ENCODE peak calls at places on chromosome X, in nine cellular contexts. K, H, A, U, S, J, F, W and T are unnamed samples.

GRCh38 chrX:44216171-44216570 is 127.3 kb downstream of the EFHC2 start:
- DNase-seq in A (no peak), S (no peak), H (no peak), F (no peak), K (no peak), U (no peak), W (no peak), J (no peak), T (no peak)

GRCh38 chrX:18758166-18758932 is 50.9 kb downstream of the PPEF1 start:
- DNase-seq in U (no peak), A (no peak), F (no peak), W (no peak), S (no peak), H (no peak), K (no peak), J (no peak), T (no peak)

GRCh38 chrX:69280956-69281355 is 115.7 kb upstream of the PJA1 start:
- DNase-seq in U (no peak), S (no peak), W (no peak), J (no peak), H (no peak), A (no peak), F (no peak), K (no peak), T (peak; percentile 2)

GRCh38 chrX:33725556-33726232 is 406.4 kb downstream of the FAM47A start:
- DNase-seq in H (peak; percentile 71), K (no peak), S (peak; percentile 74), J (no peak), U (no peak), F (no peak), W (no peak), A (peak; percentile 48), T (peak; percentile 0)

GRCh38 chrX:102651968-102652744 is 873 bp downstream of the GPRASP1 start:
- DNase-seq in S (peak; percentile 60), U (peak; percentile 57), K (no peak), A (no peak), J (no peak), F (no peak), W (peak; percentile 29), H (peak; percentile 83), T (peak; percentile 50)

GRCh38 chrX:97987979-97988378 is 1104.3 kb downstream of the RPA4 start:
- DNase-seq in U (no peak), J (no peak), H (no peak), F (no peak), K (no peak), S (no peak), A (no peak), W (no peak), T (no peak)

GRCh38 chrX:52983526-52983925 is 25.2 kb upstream of the FAM156A start:
- DNase-seq in A (no peak), W (no peak), F (no peak), H (peak; percentile 19), K (no peak), S (no peak), J (no peak), U (peak; percentile 47), T (peak; percentile 12)

GRCh38 chrX:52280812-52281211 is 88.0 kb upstream of the XAGE2 start:
- DNase-seq in F (no peak), H (no peak), A (no peak), K (no peak), W (no peak), U (no peak), S (no peak), J (no peak), T (no peak)

GRCh38 chrX:149819371-149819770 is 37.6 kb downstream of the MAGEA9 start:
- DNase-seq in U (no peak), W (no peak), A (no peak), K (no peak), J (no peak), H (no peak), S (no peak), F (no peak), T (no peak)

GRCh38 chrX:118499295-118499694 is 3.7 kb downstream of the DOCK11 start:
- DNase-seq in S (peak; percentile 13), U (no peak), J (no peak), A (no peak), K (no peak), F (no peak), H (no peak), W (no peak), T (no peak)

GRCh38 chrX:144715356-144715755 is 531.9 kb upstream of the SPANXN1 start:
- DNase-seq in U (no peak), J (no peak), S (no peak), W (no peak), F (no peak), H (no peak), A (no peak), K (no peak), T (peak; percentile 46)

GRCh38 chrX:12327836-12328235 is 189.6 kb downstream of the FRMPD4 start:
- DNase-seq in A (no peak), F (no peak), J (no peak), U (no peak), K (no peak), W (peak; percentile 26), H (no peak), S (no peak), T (no peak)

GRCh38 chrX:25015486-25016360 is at the start of gene ARX:
- DNase-seq in K (peak; percentile 39), S (peak; percentile 86), H (no peak), W (peak; percentile 42), F (no peak), A (no peak), J (no peak), U (peak; percentile 65), T (peak; percentile 55)
- H3K4me3 ChIP-seq in K (no peak within 1 kb of the TSS), S (no peak within 1 kb of the TSS), H (no peak within 1 kb of the TSS), W (no peak within 1 kb of the TSS), F (no peak within 1 kb of the TSS), A (no peak within 1 kb of the TSS), J (no peak within 1 kb of the TSS), U (peak within 1 kb of the TSS; percentile 23), T (no peak within 1 kb of the TSS)

GRCh38 chrX:9569875-9570274 is 105.0 kb downstream of the TBL1X start:
- DNase-seq in H (no peak), J (no peak), U (peak; percentile 71), F (no peak), A (no peak), W (no peak), K (no peak), S (no peak), T (no peak)

GRCh38 chrX:9576059-9576458 is 111.2 kb downstream of the TBL1X start:
- DNase-seq in J (no peak), S (no peak), K (no peak), H (no peak), A (no peak), F (no peak), W (no peak), U (no peak), T (no peak)

GRCh38 chrX:9577555-9577954 is 112.7 kb downstream of the TBL1X start:
- DNase-seq in J (no peak), F (no peak), K (no peak), W (no peak), U (no peak), S (no peak), A (no peak), H (no peak), T (no peak)

GRCh38 chrX:9578083-9578779 is 113.4 kb downstream of the TBL1X start:
- DNase-seq in W (peak; percentile 7), U (peak; percentile 63), H (no peak), A (no peak), S (no peak), K (no peak), F (no peak), J (no peak), T (peak; percentile 45)

GRCh38 chrX:9573282-9574106 is 108.6 kb downstream of the TBL1X start:
- DNase-seq in A (no peak), S (peak; percentile 10), J (no peak), F (no peak), U (no peak), K (no peak), H (no peak), W (no peak), T (no peak)
- TF ChIP-seq CTCF in A (no peak), S (no peak), J (no peak), F (no peak), U (no peak), K (no peak), H (no peak), W (no peak), T (peak; percentile 6)

DNA sequence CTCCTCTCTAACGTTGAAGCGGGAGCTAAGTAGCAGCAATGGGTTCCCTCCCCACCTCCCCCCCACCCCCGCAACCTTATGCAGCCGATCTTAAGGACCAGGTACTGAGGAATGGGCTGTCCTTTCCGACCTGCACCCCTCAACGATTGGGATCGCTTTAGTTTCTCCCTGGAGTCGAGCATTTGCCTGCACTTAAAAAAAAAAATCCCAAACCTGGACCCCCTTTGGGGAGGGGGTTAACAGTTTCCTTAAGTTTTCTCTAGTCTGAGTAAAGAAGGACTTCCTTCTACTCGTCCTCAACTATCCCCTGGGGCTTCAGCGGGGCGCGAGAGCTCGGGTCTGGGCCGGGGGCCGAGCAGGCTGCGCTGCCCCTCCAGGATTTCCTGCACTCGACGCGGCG is 25.7 kb upstream of the BCORL1 start:
- DNase-seq in A (no peak), S (no peak), F (no peak), W (no peak), U (no peak), J (no peak), H (no peak), K (no peak), T (no peak)
- H3K4me3 ChIP-seq in A (peak overlapping the region; percentile 31), S (no peak overlapping the region), F (peak overlapping the region; percentile 29), W (no peak overlapping the region), U (peak overlapping the region; percentile 19), J (no peak overlapping the region), H (peak overlapping the region; percentile 44), K (peak overlapping the region; percentile 34), T (peak overlapping the region; percentile 30)

GRCh38 chrX:129640737-129641136 is 14.0 kb downstream of the APLN start:
- DNase-seq in F (no peak), K (no peak), J (no peak), W (no peak), U (no peak), S (no peak), A (no peak), H (no peak), T (no peak)
- TF ChIP-seq CTCF in F (no peak), K (no peak), J (no peak), W (no peak), U (no peak), S (no peak), A (no peak), H (no peak), T (no peak)

DNA sequence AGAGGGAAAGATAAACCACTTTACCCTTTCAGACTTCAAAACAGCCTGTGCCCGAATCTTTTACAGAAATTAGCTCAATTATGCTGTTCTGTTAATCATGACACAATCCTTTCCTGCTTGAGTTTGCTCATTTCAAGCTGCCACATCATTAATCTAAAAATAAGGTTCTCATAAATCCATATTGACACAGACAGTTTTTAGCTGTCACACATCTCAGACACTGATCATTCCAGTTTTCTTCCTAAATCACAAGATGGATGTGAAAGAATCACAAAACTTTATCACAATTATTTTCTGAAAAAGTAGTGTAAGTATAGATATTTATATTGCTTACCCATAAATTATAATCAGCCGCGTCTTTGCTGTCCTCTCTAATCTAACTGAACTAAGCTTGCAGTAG is 27.9 kb upstream of the AMELX start:
- DNase-seq in H (no peak), J (no peak), W (no peak), F (no peak), U (no peak), S (no peak), K (no peak), A (no peak), T (no peak)
- H3K4me3 ChIP-seq in H (no peak overlapping the region), J (no peak overlapping the region), W (no peak overlapping the region), F (no peak overlapping the region), U (no peak overlapping the region), S (no peak overlapping the region), K (peak overlapping the region; percentile 14), A (peak overlapping the region; percentile 18), T (no peak overlapping the region)